ENCODE peak calls at places on chromosomes 2 and 18, in four cellular contexts. T is astrocyte, M is neural progenitor cell, A is mammary epithelial cell. W is an unnamed sample.

GRCh38 chr2:71548589-71549485 is 95.5 kb downstream of the DYSF start:
- DNase-seq in A (peak; percentile 40), T (no peak), M (peak; percentile 80), W (peak; percentile 80)

GRCh38 chr2:57878573-57878910 is 168.1 kb upstream of the VRK2 start:
- DNase-seq in A (no peak), T (no peak), M (no peak), W (no peak)

GRCh38 chr2:130332271-130333073 is 10.2 kb upstream of the IMP4 start:
- DNase-seq in A (peak; percentile 82), T (peak; percentile 68), M (peak; percentile 89), W (peak; percentile 89)

GRCh38 chr2:121212661-121213325 is 72.2 kb downstream of the TFCP2L1 start:
- DNase-seq in T (no peak), A (no peak), M (no peak), W (no peak)

GRCh38 chr2:199922856-199923255 is 11.8 kb downstream of the C2orf69 start:
- DNase-seq in A (no peak), T (no peak), M (no peak), W (peak; percentile 9)

GRCh38 chr2:151407281-151407680 is 2.4 kb upstream of the RIF1 start:
- DNase-seq in A (no peak), M (no peak), T (no peak), W (no peak)

GRCh38 chr2:10048501-10049171 is 5.3 kb downstream of the KLF11 start:
- DNase-seq in A (peak; percentile 32), T (peak; percentile 31), M (peak; percentile 67), W (peak; percentile 73)

GRCh38 chr2:152443771-152444170 is 108.8 kb downstream of the FMNL2 start:
- DNase-seq in T (peak; percentile 56), A (no peak), M (no peak), W (no peak)

GRCh38 chr2:197311521-197312033 is 997 bp upstream of the ANKRD44 start:
- DNase-seq in T (peak; percentile 40), A (no peak), M (no peak), W (no peak)

GRCh38 chr2:113791697-113792590 is 35.5 kb upstream of the SLC35F5 start:
- DNase-seq in A (peak; percentile 47), T (peak; percentile 38), M (no peak), W (no peak)

GRCh38 chr18:35816003-35816402 is 156.5 kb upstream of the RMP24 start:
- DNase-seq in T (no peak), A (no peak), M (no peak), W (no peak)

GRCh38 chr18:3710712-3711269 is 260.8 kb downstream of the TGIF1 start:
- DNase-seq in T (no peak), M (no peak), A (peak; percentile 8), W (peak; percentile 52)

GRCh38 chr2:183248866-183249567 is 124.8 kb downstream of the NUP35 start:
- DNase-seq in A (peak; percentile 42), M (peak; percentile 27), T (peak; percentile 8), W (peak; percentile 47)

GRCh38 chr2:240396623-240397541 is 38.6 kb upstream of the GPC1 start:
- DNase-seq in M (no peak), A (no peak), T (no peak), W (no peak)

GRCh38 chr18:53817976-53818950 is 406.2 kb downstream of the MBD2 start:
- DNase-seq in A (peak; percentile 2), T (no peak), M (no peak), W (no peak)

GRCh38 chr18:10755855-10756254 is 230.0 kb downstream of the NAPG start:
- DNase-seq in T (no peak), A (no peak), M (no peak), W (no peak)

GRCh38 chr18:7855051-7855450 is 287.9 kb downstream of the PTPRM start:
- DNase-seq in A (no peak), M (no peak), T (no peak), W (no peak)

GRCh38 chr2:241616168-241617125 is 20.5 kb downstream of the THAP4 start:
- DNase-seq in A (no peak), M (no peak), T (no peak), W (no peak)

DNA sequence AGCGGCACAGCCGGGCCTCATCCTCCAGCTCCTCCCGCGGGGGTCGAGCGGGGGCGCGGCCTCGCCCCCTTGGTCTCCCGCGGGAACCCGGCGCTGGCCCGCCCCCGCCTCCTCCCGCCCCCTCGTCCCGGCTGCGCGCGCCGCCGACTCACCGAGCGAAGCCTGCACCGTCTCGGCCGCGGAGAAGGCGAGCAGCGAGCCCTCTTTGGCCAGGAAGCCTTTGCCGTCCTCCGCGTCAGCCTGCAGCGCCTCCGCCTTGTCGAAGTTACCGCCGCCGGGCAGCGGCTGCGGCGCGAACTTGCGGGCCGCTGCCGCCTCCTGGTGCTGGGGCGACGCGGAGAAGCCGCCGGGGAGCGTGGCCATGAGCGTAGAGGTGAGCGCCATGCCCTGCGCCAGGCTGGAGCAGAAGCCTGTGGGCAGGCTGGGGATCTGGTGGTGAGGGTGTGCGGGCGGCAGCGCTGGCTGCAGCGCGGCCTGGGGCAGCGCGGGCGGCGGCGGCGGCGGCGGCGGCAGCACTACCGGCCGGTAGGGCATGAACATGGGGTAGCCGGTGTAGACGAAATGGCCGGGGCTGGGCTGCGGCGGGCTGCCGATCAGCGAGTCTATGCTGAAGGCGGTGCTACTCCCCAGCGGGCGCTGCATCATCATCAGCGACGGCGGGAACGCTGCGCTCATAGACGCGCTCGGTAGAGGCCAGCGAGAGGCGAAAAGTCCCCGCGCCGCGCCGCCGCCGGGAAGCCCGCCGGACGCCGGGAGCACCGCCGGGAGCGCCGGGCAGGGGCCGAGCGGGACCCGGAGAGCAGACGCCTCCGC is 683 bp downstream of the GBX2 start:
- DNase-seq in T (peak; percentile 44), M (peak; percentile 86), A (peak; percentile 58), W (peak; percentile 70)
- TF ChIP-seq EZH2 in T (peak; percentile 43), M (peak; percentile 73), A (peak; percentile 22), W (peak; percentile 51)

GRCh38 chr2:110840508-110840907 is 108.1 kb downstream of the ACOXL start:
- DNase-seq in A (no peak), T (no peak), M (no peak), W (no peak)

GRCh38 chr2:110834134-110834827 is 101.9 kb downstream of the ACOXL start:
- DNase-seq in A (no peak), T (no peak), M (no peak), W (no peak)

GRCh38 chr2:110838657-110839357 is 106.4 kb downstream of the ACOXL start:
- DNase-seq in T (no peak), M (no peak), A (no peak), W (no peak)

GRCh38 chr2:110842048-110842447 is 109.7 kb downstream of the ACOXL start:
- DNase-seq in M (no peak), T (no peak), A (peak; percentile 68), W (no peak)

DNA sequence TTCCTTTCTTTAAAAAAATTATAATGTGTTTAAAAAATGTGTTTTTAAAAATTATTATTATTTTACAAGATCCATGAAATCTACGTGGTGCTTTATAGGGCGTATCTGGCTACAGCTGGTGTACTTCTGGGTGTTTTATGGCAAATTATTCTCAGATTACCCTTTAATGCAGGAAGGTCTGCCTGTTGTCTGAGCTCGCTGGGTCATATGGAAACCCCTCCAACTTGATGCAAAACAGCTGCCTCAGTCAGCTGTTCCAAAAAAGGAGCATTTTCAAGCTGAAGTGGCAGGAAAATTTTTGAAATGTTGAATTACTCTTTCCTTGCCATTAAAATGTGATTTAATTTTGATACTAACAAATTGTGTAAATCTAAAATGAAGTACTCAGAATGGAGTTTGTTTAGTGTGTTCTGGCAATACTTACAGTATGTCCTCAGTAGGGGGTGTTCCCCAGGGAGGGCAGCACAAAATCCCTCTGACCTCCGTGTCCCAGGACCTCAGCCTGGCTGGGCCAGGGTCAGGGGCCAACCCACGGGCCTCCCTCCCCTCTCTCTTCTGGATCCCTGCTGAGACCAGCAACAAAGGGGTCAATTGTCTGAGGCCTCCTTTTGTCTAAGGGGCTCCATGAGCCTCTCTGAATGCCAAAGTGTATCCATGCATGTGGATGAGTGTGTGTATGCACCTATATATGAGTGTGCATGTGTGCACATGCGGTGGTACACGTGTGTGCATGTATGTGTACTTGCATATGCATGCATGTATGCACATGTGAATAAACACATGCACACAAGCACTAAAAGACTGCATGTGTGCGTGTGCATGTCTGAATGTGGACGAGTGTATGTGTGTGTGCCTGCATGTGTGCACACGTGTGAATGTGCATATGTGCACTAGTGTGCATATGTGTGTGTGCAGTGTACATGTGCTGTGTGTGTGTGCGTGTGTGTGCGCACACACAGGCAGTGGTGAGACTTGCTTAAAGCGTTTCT is 105.3 kb downstream of the ACOXL start:
- DNase-seq in T (no peak), M (peak; percentile 91), A (no peak), W (no peak)
- H3K27me3 ChIP-seq in T (peaks cover 31% of the 10 kb centered on the region), M (no peaks in the 10 kb centered on the region), A (no peaks in the 10 kb centered on the region), W (peaks cover 13% of the 10 kb centered on the region)

DNA sequence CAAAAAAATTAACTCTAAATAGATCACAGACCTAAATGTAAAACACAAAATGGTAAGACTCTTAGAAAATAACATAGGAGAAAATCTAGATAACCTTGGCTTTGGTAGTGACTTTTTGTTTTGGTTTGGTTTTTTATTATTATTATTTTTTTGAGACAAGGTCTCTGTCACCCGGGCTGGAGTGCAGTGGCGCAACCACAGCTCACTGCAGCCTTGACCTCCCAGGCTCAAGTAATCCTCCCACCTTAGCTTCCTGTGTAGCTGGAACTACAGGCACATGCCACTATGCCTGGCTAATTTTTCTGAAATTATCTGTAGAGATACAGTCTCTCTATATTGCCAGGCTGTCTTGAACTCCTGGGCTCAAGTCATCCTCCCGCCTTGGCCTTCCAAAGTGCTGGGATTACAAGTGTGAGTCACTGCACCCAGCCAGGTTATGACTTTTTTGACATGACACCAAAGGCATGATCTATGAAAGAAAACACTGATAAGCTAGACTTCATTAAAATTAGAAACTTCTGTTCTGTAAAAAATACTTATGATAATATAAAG is 88.0 kb downstream of the HNRNPLL start:
- DNase-seq in A (peak; percentile 42), T (no peak), M (no peak), W (no peak)
- H3K4me3 ChIP-seq in A (no peak overlapping the region), T (no peak overlapping the region), M (no peak overlapping the region), W (no peak overlapping the region)

GRCh38 chr2:86296947-86297346 is 40.5 kb downstream of the REEP1 start:
- DNase-seq in A (no peak), T (no peak), M (no peak), W (no peak)

GRCh38 chr2:86297382-86298147 is 39.9 kb downstream of the REEP1 start:
- DNase-seq in A (no peak), T (no peak), M (no peak), W (no peak)

GRCh38 chr2:86300496-86300895 is 36.9 kb downstream of the REEP1 start:
- DNase-seq in T (no peak), M (no peak), A (no peak), W (no peak)

GRCh38 chr2:86301010-86301409 is 36.4 kb downstream of the REEP1 start:
- DNase-seq in A (no peak), T (no peak), M (peak; percentile 21), W (no peak)

DNA sequence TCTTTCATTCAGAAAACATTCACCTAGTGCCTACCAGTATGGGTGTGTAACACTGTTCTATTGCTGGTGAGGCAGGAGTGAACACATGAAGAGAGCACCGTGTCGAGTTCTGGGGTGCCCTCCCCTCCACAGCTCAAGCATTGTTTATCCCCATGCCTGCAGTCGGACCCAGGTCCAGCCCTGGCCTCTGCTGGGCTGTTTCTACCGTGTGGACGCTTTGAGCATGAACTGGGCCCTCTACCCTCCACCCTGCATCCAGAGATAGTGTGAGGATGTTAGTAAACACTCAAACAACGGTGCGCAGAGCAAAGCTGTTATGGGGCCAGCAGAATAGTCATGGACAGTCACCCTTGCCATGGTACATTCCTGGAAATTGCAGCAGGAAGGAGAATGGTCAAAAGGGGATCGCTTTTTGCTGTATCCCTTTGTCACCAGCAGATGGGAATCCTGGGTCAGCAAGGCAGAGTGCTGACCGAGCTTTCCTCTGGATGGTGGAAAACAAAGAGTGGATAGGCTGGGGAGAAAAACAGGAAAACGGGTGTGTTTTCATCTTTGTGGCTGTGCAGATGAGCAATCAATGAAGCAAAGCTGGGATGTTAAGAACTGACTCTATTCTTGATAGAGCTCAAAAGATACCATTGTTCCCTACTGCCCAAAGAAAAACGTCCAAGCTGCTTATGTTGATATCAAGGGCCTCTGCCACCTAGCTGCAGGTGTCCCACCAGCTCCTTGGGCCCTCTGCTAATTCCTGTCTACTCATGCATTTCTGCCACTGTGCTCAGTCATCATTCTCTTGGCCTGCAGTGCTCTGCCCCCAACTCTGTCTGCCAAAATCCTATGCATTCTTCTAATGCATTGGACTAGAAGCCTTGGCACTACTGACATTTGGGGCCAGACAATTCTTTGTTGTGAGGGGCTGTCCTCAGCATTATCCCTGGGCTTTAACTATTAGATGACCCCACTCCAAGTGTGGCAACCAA is 38.7 kb downstream of the REEP1 start:
- DNase-seq in M (peak; percentile 55), T (no peak), A (no peak), W (peak; percentile 50)
- TF ChIP-seq EZH2 in M (no peak), T (no peak), A (no peak), W (no peak)

W was measured in hepatocyte.